ENCODE peak calls at places on chromosomes 3 and 15, in seven cellular contexts. P, H, C, O, J, T and Q are unnamed samples. For H3K4me1 and H3K9me3, the result is how much of the 10 kb centered on the place peaks cover.

GRCh38 chr3:32399030-32399620 is 7.5 kb downstream of the CMTM7 start:
- DNase-seq in O (no peak), C (peak), H (peak), P (peak), T (no peak), J (no peak), Q (no peak)

GRCh38 chr3:138389841-138390581 is 41.6 kb downstream of the MRAS start:
- DNase-seq in T (no peak), H (no peak), C (no peak), J (no peak), O (peak), P (peak), Q (no peak)

GRCh38 chr3:46844397-46844796 is 18.8 kb downstream of the MYL3 start:
- DNase-seq in C (no peak), H (no peak), T (no peak), O (no peak), P (no peak), J (no peak), Q (no peak)

GRCh38 chr3:9730747-9731205 is 759 bp upstream of the BRPF1 start:
- DNase-seq in J (no peak), O (no peak), T (no peak), H (no peak), C (no peak), P (no peak), Q (no peak)

GRCh38 chr15:89648106-89649012 is 6.9 kb downstream of the KIF7 start:
- DNase-seq in J (no peak), P (no peak), O (peak), C (no peak), H (no peak), T (no peak), Q (no peak)

GRCh38 chr3:154954750-154955149 is 125.4 kb upstream of the MME start:
- DNase-seq in T (no peak), C (no peak), O (no peak), P (no peak), J (no peak), H (no peak), Q (no peak)

GRCh38 chr3:14057701-14058100 is 67.0 kb downstream of the CHCHD4 start:
- DNase-seq in T (no peak), J (no peak), P (no peak), H (no peak), C (no peak), O (no peak), Q (no peak)

GRCh38 chr15:41790756-41791546 is 16.7 kb downstream of the MAPKBP1 start:
- DNase-seq in T (no peak), H (no peak), C (no peak), J (no peak), O (no peak), P (no peak), Q (no peak)

GRCh38 chr3:185915642-185916041 is 22.2 kb downstream of the TRA2B start:
- DNase-seq in J (no peak), O (no peak), T (no peak), P (no peak), C (no peak), H (no peak), Q (no peak)

GRCh38 chr3:139572847-139573672 is 33.5 kb upstream of the RBP1 start:
- DNase-seq in H (no peak), T (no peak), J (no peak), P (no peak), C (no peak), O (no peak), Q (no peak)

GRCh38 chr15:67110400-67110799 is 45.0 kb downstream of the SMAD3 start:
- DNase-seq in P (no peak), O (no peak), H (no peak), J (no peak), C (no peak), T (no peak), Q (no peak)

GRCh38 chr3:29370451-29371420 is 89.9 kb downstream of the RBMS3 start:
- DNase-seq in C (no peak), T (no peak), H (no peak), P (no peak), O (no peak), J (no peak), Q (no peak)

GRCh38 chr3:112043621-112044201 is 9.2 kb downstream of the TMPRSS7 start:
- DNase-seq in T (no peak), J (no peak), H (peak), P (peak), O (peak), C (peak), Q (no peak)

GRCh38 chr3:37096292-37096691 is 78.1 kb downstream of the LRRFIP2 start:
- DNase-seq in J (no peak), H (no peak), T (no peak), C (no peak), P (no peak), O (no peak), Q (no peak)

GRCh38 chr3:151227438-151228290 is 24.6 kb upstream of the GPR171 start:
- DNase-seq in J (peak), H (peak), T (peak), P (peak), O (peak), C (peak), Q (peak)

GRCh38 chr3:5195605-5196004 is 8.1 kb downstream of the EDEM1 start:
- DNase-seq in O (no peak), T (no peak), J (peak), C (peak), H (no peak), P (peak), Q (peak)

GRCh38 chr15:66614456-66615174 is 48.8 kb upstream of the LCTL start:
- DNase-seq in H (no peak), T (no peak), J (no peak), P (no peak), C (no peak), O (no peak), Q (no peak)

GRCh38 chr15:63947228-63947627 is 99.1 kb downstream of the DAPK2 start:
- DNase-seq in H (no peak), C (no peak), J (no peak), P (no peak), T (no peak), O (no peak), Q (no peak)

GRCh38 chr3:176431986-176432385 is 765.3 kb downstream of the TBL1XR1 start:
- DNase-seq in P (no peak), H (no peak), J (no peak), T (no peak), C (no peak), O (no peak), Q (no peak)

GRCh38 chr15:40776537-40777141 is 6.9 kb downstream of the C15orf62 start:
- DNase-seq in J (peak), P (peak), O (no peak), H (no peak), C (peak), T (peak), Q (peak)

GRCh38 chr3:37940242-37940908 is 50.2 kb upstream of the VILL start:
- DNase-seq in P (no peak), C (no peak), J (no peak), O (no peak), T (no peak), H (no peak), Q (no peak)

GRCh38 chr15:30984118-30984517 is 7.3 kb downstream of the MTMR10 start:
- DNase-seq in O (no peak), T (no peak), H (no peak), P (no peak), J (no peak), C (no peak), Q (no peak)

GRCh38 chr15:47415539-47415971 is 301.8 kb upstream of the SEMA6D start:
- DNase-seq in T (no peak), C (no peak), O (no peak), H (no peak), P (no peak), J (no peak), Q (no peak)

GRCh38 chr3:192804502-192804901 is 77.2 kb upstream of the FGF12 start:
- DNase-seq in C (no peak), P (no peak), T (no peak), H (no peak), J (no peak), O (no peak), Q (no peak)

GRCh38 chr15:38609097-38609738 is 44.6 kb upstream of the RASGRP1 start:
- DNase-seq in C (no peak), T (no peak), P (no peak), H (no peak), O (no peak), J (no peak), Q (no peak)

GRCh38 chr3:8486945-8487344 is 14.7 kb upstream of the LMCD1 start:
- DNase-seq in J (no peak), H (no peak), C (no peak), O (no peak), P (peak), T (no peak), Q (no peak)

GRCh38 chr3:108088146-108088545 is 2.7 kb downstream of the CD47 start:
- DNase-seq in J (no peak), P (no peak), H (no peak), C (no peak), T (no peak), O (no peak), Q (no peak)

GRCh38 chr3:149657458-149657795 is 398 bp downstream of the WWTR1 start:
- DNase-seq in C (no peak), P (peak), J (peak), O (peak), H (no peak), T (peak), Q (no peak)
- H3K4me1 ChIP-seq in C (under half), P (under half), J (under half), O (under half), H (under half), T (under half), Q (under half)

GRCh38 chr3:51389423-51390183 is 1.5 kb upstream of the RBM15B start:
- DNase-seq in T (no peak), J (peak), O (no peak), H (no peak), C (peak), P (peak), Q (peak)
- H3K4me3 ChIP-seq in T (no peak), J (no peak), O (no peak), H (no peak), C (no peak), P (no peak), Q (no peak)

GRCh38 chr3:177771780-177772179 is 574.5 kb upstream of the TBL1XR1 start:
- DNase-seq in T (no peak), J (no peak), O (no peak), H (no peak), P (no peak), C (no peak), Q (no peak)
- H3K9me3 ChIP-seq in T (under half), J (under half), O (under half), H (under half), P (under half), C (under half), Q (under half)

DNA sequence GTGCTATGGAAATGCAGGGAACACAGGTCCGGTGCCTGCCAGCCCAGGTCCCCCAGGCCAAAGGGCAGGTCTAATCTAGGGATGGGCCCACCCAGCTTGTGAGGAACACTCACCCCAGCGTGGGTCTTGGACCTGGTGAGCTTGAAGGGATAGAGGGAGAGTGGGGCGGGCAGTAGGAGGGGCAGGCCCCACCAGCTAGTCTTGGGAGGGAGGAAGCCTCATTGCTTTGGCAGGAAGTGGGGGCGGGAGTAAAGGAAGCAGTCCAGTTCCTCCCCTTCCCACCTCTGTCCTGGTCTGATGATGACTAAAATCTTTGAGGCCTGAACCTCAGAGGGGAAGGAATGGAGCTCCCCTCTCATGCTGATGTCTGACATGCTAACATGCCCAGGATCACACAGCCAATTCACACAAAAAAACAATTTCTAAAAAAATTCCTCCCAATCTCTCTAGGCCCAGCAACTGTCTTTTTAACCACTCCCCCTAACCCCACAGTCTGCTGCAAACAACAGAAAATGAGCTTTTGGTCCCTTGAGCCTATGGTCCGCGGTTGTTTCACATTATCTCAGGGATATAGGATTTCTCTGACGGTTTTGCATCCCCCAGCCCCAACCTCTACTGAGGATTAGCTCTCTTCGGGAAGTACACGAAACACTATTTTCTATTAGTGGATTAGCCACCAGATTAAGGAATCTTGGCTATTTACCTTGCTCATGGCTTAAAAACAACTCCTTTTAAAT is 30.7 kb upstream of the DUSP7 start:
- DNase-seq in C (no peak), P (no peak), H (no peak), O (no peak), T (no peak), J (peak), Q (no peak)
- H3K4me1 ChIP-seq in C (under half), P (under half), H (under half), O (under half), T (under half), J (under half), Q (under half)

DNA sequence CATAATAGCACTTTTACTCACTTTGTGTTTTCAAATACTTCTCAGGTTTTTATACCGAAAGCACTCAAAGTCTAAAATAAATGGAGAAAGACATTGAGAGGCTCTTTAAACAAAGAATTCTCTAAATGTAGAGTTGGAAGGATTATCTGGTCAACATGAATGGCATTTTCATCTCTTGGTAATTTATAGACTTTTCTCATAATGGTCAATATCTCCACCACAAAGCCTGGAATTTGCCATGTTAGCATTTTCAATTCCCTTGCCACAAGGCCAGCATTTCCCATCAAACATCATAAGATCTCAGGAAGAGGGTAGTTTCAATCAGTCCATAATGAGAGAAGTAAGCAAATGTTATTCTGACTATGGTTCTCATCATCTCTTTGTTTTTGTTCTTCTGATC is 293.0 kb downstream of the CADM2 start:
- DNase-seq in J (no peak), H (no peak), O (no peak), C (no peak), P (no peak), T (no peak), Q (no peak)
- H3K4me3 ChIP-seq in J (no peak), H (no peak), O (no peak), C (no peak), P (no peak), T (no peak), Q (no peak)